ENCODE peak calls at places on chromosomes 12 and 14, in eight cellular contexts. D is left ventricle myocardium superior, W is WTC11, Z is amniotic epithelial cell, R is amniotic stem cell, I is hippocampal formation, G is A549, C is GM13977. Q is an unnamed sample.
A peak's percentile ranks its signal among the peaks of the same experiment; 100 is the strongest.

GRCh38 chr12:124778411-124778810 is 85.3 kb downstream of the SCARB1 start:
- DNase-seq in R (no peak), I (no peak), D (no peak), G (no peak), C (no peak), W (no peak), Z (no peak), Q (no peak)

GRCh38 chr12:80862606-80863005 is 75.1 kb downstream of the LIN7A start:
- DNase-seq in I (no peak), R (no peak), D (no peak), W (no peak), G (no peak), C (no peak), Z (no peak), Q (no peak)

GRCh38 chr14:92093320-92093719 is 13.1 kb downstream of the ATXN3 start:
- DNase-seq in W (no peak), C (no peak), R (no peak), I (no peak), Z (no peak), D (no peak), G (no peak), Q (no peak)

GRCh38 chr12:111405856-111406473 is at the start of gene SH2B3:
- DNase-seq in C (no peak), G (peak; percentile 62), D (no peak), Z (peak; percentile 38), I (no peak), R (no peak), W (no peak), Q (no peak)

GRCh38 chr12:42564540-42564939 is 25.0 kb downstream of the PRICKLE1 start:
- DNase-seq in G (no peak), Z (peak; percentile 31), C (no peak), D (no peak), I (no peak), R (no peak), W (no peak), Q (no peak)

GRCh38 chr12:132061197-132061596 is 82.9 kb downstream of the DDX51 start:
- DNase-seq in C (no peak), I (no peak), D (no peak), G (no peak), R (no peak), W (no peak), Z (no peak), Q (no peak)

GRCh38 chr12:121697093-121697698 is 15.4 kb upstream of the TMEM120B start:
- DNase-seq in W (no peak), Z (peak; percentile 46), D (no peak), R (peak; percentile 44), I (no peak), C (peak; percentile 69), G (peak; percentile 54), Q (no peak)

GRCh38 chr14:57812000-57812399 is 53.9 kb downstream of the SLC35F4 start:
- DNase-seq in W (no peak), C (no peak), D (no peak), R (no peak), G (no peak), Z (no peak), I (no peak), Q (no peak)

GRCh38 chr14:35867280-35867629 is 41.1 kb downstream of the BRMS1L start:
- DNase-seq in Z (no peak), D (no peak), G (no peak), I (no peak), C (no peak), R (no peak), W (no peak), Q (no peak)

GRCh38 chr14:79118291-79118690 is 948.1 kb downstream of the NRXN3 start:
- DNase-seq in I (no peak), G (no peak), R (no peak), D (no peak), Z (no peak), W (no peak), C (no peak), Q (no peak)